ENCODE peak calls at places on chromosomes 5 and 9, in ten cellular contexts. One of them, this sample, is unnamed.

GRCh38 chr5:62600560-62601252 is 22.1 kb downstream of the LRRC70 start:
- DNase-seq in HT1080: no peak
- DNase-seq in CD8-positive, alpha-beta memory T cell: no peak
- DNase-seq in nucleus accumbens: no peak
- DNase-seq in SJSA1: no peak
- DNase-seq in NCI-H2171 treated with DMSO at 0.1 percent for 48 hours: no peak
- DNase-seq in NCI-H446 treated with DMSO at 0.1 percent for 48 hours: no peak
- DNase-seq in WERI-Rb-1: no peak
- DNase-seq in activated T-helper 9 cell treated with anti-CD3 and anti-CD28 coated beads, Interleukin-2, amount 50 U/mL, for 16 hours: no peak
- DNase-seq in endothelial cell of umbilical vein: peak
- DNase-seq in this sample: no peak

GRCh38 chr9:86041331-86041741 is 58.0 kb downstream of the GOLM1 start:
- DNase-seq in NCI-H446 treated with DMSO at 0.1 percent for 48 hours: no peak
- DNase-seq in SJSA1: no peak
- DNase-seq in CD8-positive, alpha-beta memory T cell: no peak
- DNase-seq in HT1080: no peak
- DNase-seq in NCI-H2171 treated with DMSO at 0.1 percent for 48 hours: no peak
- DNase-seq in nucleus accumbens: no peak
- DNase-seq in endothelial cell of umbilical vein: peak
- DNase-seq in activated T-helper 9 cell treated with anti-CD3 and anti-CD28 coated beads, Interleukin-2, amount 50 U/mL, for 16 hours: no peak
- DNase-seq in WERI-Rb-1: no peak
- DNase-seq in this sample: no peak

GRCh38 chr9:135997070-135998012 is 36.2 kb upstream of the UBAC1 start:
- DNase-seq in NCI-H2171 treated with DMSO at 0.1 percent for 48 hours: no peak
- DNase-seq in SJSA1: no peak
- DNase-seq in WERI-Rb-1: no peak
- DNase-seq in activated T-helper 9 cell treated with anti-CD3 and anti-CD28 coated beads, Interleukin-2, amount 50 U/mL, for 16 hours: no peak
- DNase-seq in CD8-positive, alpha-beta memory T cell: no peak
- DNase-seq in endothelial cell of umbilical vein: no peak
- DNase-seq in HT1080: no peak
- DNase-seq in NCI-H446 treated with DMSO at 0.1 percent for 48 hours: no peak
- DNase-seq in nucleus accumbens: no peak
- DNase-seq in this sample: no peak

GRCh38 chr9:33881635-33882034 is 64.7 kb downstream of the UBE2R2 start:
- DNase-seq in SJSA1: no peak
- DNase-seq in endothelial cell of umbilical vein: peak
- DNase-seq in activated T-helper 9 cell treated with anti-CD3 and anti-CD28 coated beads, Interleukin-2, amount 50 U/mL, for 16 hours: no peak
- DNase-seq in CD8-positive, alpha-beta memory T cell: no peak
- DNase-seq in WERI-Rb-1: no peak
- DNase-seq in HT1080: peak
- DNase-seq in NCI-H2171 treated with DMSO at 0.1 percent for 48 hours: no peak
- DNase-seq in NCI-H446 treated with DMSO at 0.1 percent for 48 hours: no peak
- DNase-seq in nucleus accumbens: no peak
- DNase-seq in this sample: no peak

GRCh38 chr9:126830827-126831226 is 26.0 kb downstream of the ZBTB43 start:
- DNase-seq in WERI-Rb-1: no peak
- DNase-seq in NCI-H446 treated with DMSO at 0.1 percent for 48 hours: no peak
- DNase-seq in activated T-helper 9 cell treated with anti-CD3 and anti-CD28 coated beads, Interleukin-2, amount 50 U/mL, for 16 hours: no peak
- DNase-seq in CD8-positive, alpha-beta memory T cell: no peak
- DNase-seq in nucleus accumbens: no peak
- DNase-seq in NCI-H2171 treated with DMSO at 0.1 percent for 48 hours: no peak
- DNase-seq in endothelial cell of umbilical vein: no peak
- DNase-seq in HT1080: no peak
- DNase-seq in SJSA1: no peak
- DNase-seq in this sample: no peak

GRCh38 chr9:126494264-126494663 is 119.5 kb upstream of the LMX1B start:
- DNase-seq in NCI-H2171 treated with DMSO at 0.1 percent for 48 hours: peak
- DNase-seq in WERI-Rb-1: no peak
- DNase-seq in NCI-H446 treated with DMSO at 0.1 percent for 48 hours: no peak
- DNase-seq in SJSA1: no peak
- DNase-seq in HT1080: no peak
- DNase-seq in activated T-helper 9 cell treated with anti-CD3 and anti-CD28 coated beads, Interleukin-2, amount 50 U/mL, for 16 hours: no peak
- DNase-seq in CD8-positive, alpha-beta memory T cell: no peak
- DNase-seq in nucleus accumbens: no peak
- DNase-seq in endothelial cell of umbilical vein: no peak
- DNase-seq in this sample: no peak

GRCh38 chr5:143501176-143501840 is 97.8 kb upstream of the NR3C1 start:
- DNase-seq in NCI-H2171 treated with DMSO at 0.1 percent for 48 hours: no peak
- DNase-seq in endothelial cell of umbilical vein: no peak
- DNase-seq in CD8-positive, alpha-beta memory T cell: no peak
- DNase-seq in WERI-Rb-1: peak
- DNase-seq in HT1080: no peak
- DNase-seq in SJSA1: no peak
- DNase-seq in nucleus accumbens: no peak
- DNase-seq in NCI-H446 treated with DMSO at 0.1 percent for 48 hours: peak
- DNase-seq in activated T-helper 9 cell treated with anti-CD3 and anti-CD28 coated beads, Interleukin-2, amount 50 U/mL, for 16 hours: no peak
- DNase-seq in this sample: no peak

GRCh38 chr9:137192448-137192780 is 3.9 kb downstream of the SSNA1 start:
- DNase-seq in endothelial cell of umbilical vein: no peak
- DNase-seq in NCI-H2171 treated with DMSO at 0.1 percent for 48 hours: no peak
- DNase-seq in WERI-Rb-1: no peak
- DNase-seq in activated T-helper 9 cell treated with anti-CD3 and anti-CD28 coated beads, Interleukin-2, amount 50 U/mL, for 16 hours: no peak
- DNase-seq in SJSA1: no peak
- DNase-seq in NCI-H446 treated with DMSO at 0.1 percent for 48 hours: no peak
- DNase-seq in CD8-positive, alpha-beta memory T cell: no peak
- DNase-seq in HT1080: no peak
- DNase-seq in nucleus accumbens: no peak
- DNase-seq in this sample: no peak

GRCh38 chr5:80127037-80127642 is 92.0 kb downstream of the THBS4 start:
- DNase-seq in nucleus accumbens: no peak
- DNase-seq in activated T-helper 9 cell treated with anti-CD3 and anti-CD28 coated beads, Interleukin-2, amount 50 U/mL, for 16 hours: no peak
- DNase-seq in WERI-Rb-1: no peak
- DNase-seq in CD8-positive, alpha-beta memory T cell: no peak
- DNase-seq in NCI-H446 treated with DMSO at 0.1 percent for 48 hours: no peak
- DNase-seq in SJSA1: no peak
- DNase-seq in NCI-H2171 treated with DMSO at 0.1 percent for 48 hours: no peak
- DNase-seq in endothelial cell of umbilical vein: no peak
- DNase-seq in HT1080: peak
- DNase-seq in this sample: no peak

GRCh38 chr5:159456722-159457462 is 126.6 kb upstream of the IL12B start:
- DNase-seq in CD8-positive, alpha-beta memory T cell: no peak
- DNase-seq in activated T-helper 9 cell treated with anti-CD3 and anti-CD28 coated beads, Interleukin-2, amount 50 U/mL, for 16 hours: peak
- DNase-seq in NCI-H446 treated with DMSO at 0.1 percent for 48 hours: no peak
- DNase-seq in HT1080: peak
- DNase-seq in endothelial cell of umbilical vein: no peak
- DNase-seq in WERI-Rb-1: no peak
- DNase-seq in nucleus accumbens: no peak
- DNase-seq in SJSA1: peak
- DNase-seq in NCI-H2171 treated with DMSO at 0.1 percent for 48 hours: no peak
- DNase-seq in this sample: no peak

GRCh38 chr5:10788358-10788757 is 27.3 kb upstream of the DAP start:
- DNase-seq in endothelial cell of umbilical vein: no peak
- DNase-seq in CD8-positive, alpha-beta memory T cell: no peak
- DNase-seq in HT1080: no peak
- DNase-seq in SJSA1: no peak
- DNase-seq in WERI-Rb-1: no peak
- DNase-seq in nucleus accumbens: no peak
- DNase-seq in NCI-H446 treated with DMSO at 0.1 percent for 48 hours: no peak
- DNase-seq in NCI-H2171 treated with DMSO at 0.1 percent for 48 hours: no peak
- DNase-seq in activated T-helper 9 cell treated with anti-CD3 and anti-CD28 coated beads, Interleukin-2, amount 50 U/mL, for 16 hours: no peak
- DNase-seq in this sample: no peak

GRCh38 chr9:125261501-125262216 is at the start of gene GAPVD1:
- DNase-seq in HT1080: peak
- DNase-seq in endothelial cell of umbilical vein: peak
- DNase-seq in CD8-positive, alpha-beta memory T cell: peak
- DNase-seq in SJSA1: peak
- DNase-seq in NCI-H2171 treated with DMSO at 0.1 percent for 48 hours: peak
- DNase-seq in NCI-H446 treated with DMSO at 0.1 percent for 48 hours: peak
- DNase-seq in nucleus accumbens: peak
- DNase-seq in WERI-Rb-1: peak
- DNase-seq in activated T-helper 9 cell treated with anti-CD3 and anti-CD28 coated beads, Interleukin-2, amount 50 U/mL, for 16 hours: peak
- DNase-seq in this sample: peak

GRCh38 chr9:123710299-123710698 is 219.6 kb downstream of the DENND1A start:
- DNase-seq in NCI-H446 treated with DMSO at 0.1 percent for 48 hours: no peak
- DNase-seq in WERI-Rb-1: no peak
- DNase-seq in NCI-H2171 treated with DMSO at 0.1 percent for 48 hours: no peak
- DNase-seq in SJSA1: peak
- DNase-seq in activated T-helper 9 cell treated with anti-CD3 and anti-CD28 coated beads, Interleukin-2, amount 50 U/mL, for 16 hours: no peak
- DNase-seq in nucleus accumbens: no peak
- DNase-seq in CD8-positive, alpha-beta memory T cell: no peak
- DNase-seq in endothelial cell of umbilical vein: no peak
- DNase-seq in HT1080: peak
- DNase-seq in this sample: no peak

GRCh38 chr9:81754245-81754644 is 64.9 kb upstream of the TLE1 start:
- DNase-seq in nucleus accumbens: no peak
- DNase-seq in SJSA1: no peak
- DNase-seq in NCI-H446 treated with DMSO at 0.1 percent for 48 hours: no peak
- DNase-seq in activated T-helper 9 cell treated with anti-CD3 and anti-CD28 coated beads, Interleukin-2, amount 50 U/mL, for 16 hours: no peak
- DNase-seq in WERI-Rb-1: no peak
- DNase-seq in CD8-positive, alpha-beta memory T cell: no peak
- DNase-seq in NCI-H2171 treated with DMSO at 0.1 percent for 48 hours: no peak
- DNase-seq in endothelial cell of umbilical vein: no peak
- DNase-seq in HT1080: no peak
- DNase-seq in this sample: no peak

GRCh38 chr5:56588636-56589485 is 226.5 kb upstream of the MAP3K1 start:
- DNase-seq in CD8-positive, alpha-beta memory T cell: peak
- DNase-seq in NCI-H446 treated with DMSO at 0.1 percent for 48 hours: no peak
- DNase-seq in HT1080: no peak
- DNase-seq in WERI-Rb-1: no peak
- DNase-seq in NCI-H2171 treated with DMSO at 0.1 percent for 48 hours: no peak
- DNase-seq in SJSA1: no peak
- DNase-seq in nucleus accumbens: no peak
- DNase-seq in endothelial cell of umbilical vein: no peak
- DNase-seq in activated T-helper 9 cell treated with anti-CD3 and anti-CD28 coated beads, Interleukin-2, amount 50 U/mL, for 16 hours: peak
- DNase-seq in this sample: no peak

GRCh38 chr9:136665111-136665703 is 2.5 kb downstream of the EGFL7 start:
- DNase-seq in activated T-helper 9 cell treated with anti-CD3 and anti-CD28 coated beads, Interleukin-2, amount 50 U/mL, for 16 hours: no peak
- DNase-seq in NCI-H2171 treated with DMSO at 0.1 percent for 48 hours: no peak
- DNase-seq in HT1080: no peak
- DNase-seq in SJSA1: no peak
- DNase-seq in nucleus accumbens: no peak
- DNase-seq in WERI-Rb-1: peak
- DNase-seq in endothelial cell of umbilical vein: peak
- DNase-seq in CD8-positive, alpha-beta memory T cell: no peak
- DNase-seq in NCI-H446 treated with DMSO at 0.1 percent for 48 hours: no peak
- DNase-seq in this sample: peak

GRCh38 chr9:131960311-131960710 is 119.4 kb downstream of the MED27 start:
- DNase-seq in HT1080: peak
- DNase-seq in nucleus accumbens: no peak
- DNase-seq in endothelial cell of umbilical vein: no peak
- DNase-seq in NCI-H446 treated with DMSO at 0.1 percent for 48 hours: no peak
- DNase-seq in activated T-helper 9 cell treated with anti-CD3 and anti-CD28 coated beads, Interleukin-2, amount 50 U/mL, for 16 hours: no peak
- DNase-seq in WERI-Rb-1: no peak
- DNase-seq in CD8-positive, alpha-beta memory T cell: no peak
- DNase-seq in SJSA1: no peak
- DNase-seq in NCI-H2171 treated with DMSO at 0.1 percent for 48 hours: peak
- DNase-seq in this sample: peak

GRCh38 chr5:149285153-149285552 is 13.5 kb downstream of the AFAP1L1 start:
- DNase-seq in SJSA1: no peak
- DNase-seq in HT1080: no peak
- DNase-seq in NCI-H2171 treated with DMSO at 0.1 percent for 48 hours: no peak
- DNase-seq in activated T-helper 9 cell treated with anti-CD3 and anti-CD28 coated beads, Interleukin-2, amount 50 U/mL, for 16 hours: no peak
- DNase-seq in CD8-positive, alpha-beta memory T cell: no peak
- DNase-seq in WERI-Rb-1: no peak
- DNase-seq in NCI-H446 treated with DMSO at 0.1 percent for 48 hours: no peak
- DNase-seq in nucleus accumbens: no peak
- DNase-seq in endothelial cell of umbilical vein: no peak
- DNase-seq in this sample: no peak

GRCh38 chr9:78539904-78540303 is 243.0 kb downstream of the PSAT1 start:
- DNase-seq in HT1080: peak
- DNase-seq in activated T-helper 9 cell treated with anti-CD3 and anti-CD28 coated beads, Interleukin-2, amount 50 U/mL, for 16 hours: no peak
- DNase-seq in CD8-positive, alpha-beta memory T cell: no peak
- DNase-seq in NCI-H2171 treated with DMSO at 0.1 percent for 48 hours: no peak
- DNase-seq in NCI-H446 treated with DMSO at 0.1 percent for 48 hours: no peak
- DNase-seq in endothelial cell of umbilical vein: no peak
- DNase-seq in nucleus accumbens: no peak
- DNase-seq in SJSA1: peak
- DNase-seq in WERI-Rb-1: no peak
- DNase-seq in this sample: no peak

GRCh38 chr5:128535225-128535624 is 2.8 kb downstream of the FBN2 start:
- DNase-seq in NCI-H2171 treated with DMSO at 0.1 percent for 48 hours: no peak
- DNase-seq in CD8-positive, alpha-beta memory T cell: no peak
- DNase-seq in endothelial cell of umbilical vein: no peak
- DNase-seq in activated T-helper 9 cell treated with anti-CD3 and anti-CD28 coated beads, Interleukin-2, amount 50 U/mL, for 16 hours: no peak
- DNase-seq in nucleus accumbens: no peak
- DNase-seq in WERI-Rb-1: no peak
- DNase-seq in SJSA1: no peak
- DNase-seq in HT1080: no peak
- DNase-seq in NCI-H446 treated with DMSO at 0.1 percent for 48 hours: no peak
- DNase-seq in this sample: no peak

GRCh38 chr9:100601216-100601615 is 23.3 kb downstream of the CAVIN4 start:
- DNase-seq in endothelial cell of umbilical vein: peak
- DNase-seq in CD8-positive, alpha-beta memory T cell: no peak
- DNase-seq in WERI-Rb-1: peak
- DNase-seq in activated T-helper 9 cell treated with anti-CD3 and anti-CD28 coated beads, Interleukin-2, amount 50 U/mL, for 16 hours: no peak
- DNase-seq in nucleus accumbens: no peak
- DNase-seq in SJSA1: peak
- DNase-seq in NCI-H446 treated with DMSO at 0.1 percent for 48 hours: peak
- DNase-seq in HT1080: peak
- DNase-seq in NCI-H2171 treated with DMSO at 0.1 percent for 48 hours: peak
- DNase-seq in this sample: peak

GRCh38 chr9:91131433-91131839 is 230.3 kb downstream of the AUH start:
- DNase-seq in WERI-Rb-1: no peak
- DNase-seq in activated T-helper 9 cell treated with anti-CD3 and anti-CD28 coated beads, Interleukin-2, amount 50 U/mL, for 16 hours: peak
- DNase-seq in SJSA1: peak
- DNase-seq in nucleus accumbens: no peak
- DNase-seq in NCI-H446 treated with DMSO at 0.1 percent for 48 hours: no peak
- DNase-seq in endothelial cell of umbilical vein: peak
- DNase-seq in HT1080: peak
- DNase-seq in CD8-positive, alpha-beta memory T cell: peak
- DNase-seq in NCI-H2171 treated with DMSO at 0.1 percent for 48 hours: no peak
- DNase-seq in this sample: no peak

GRCh38 chr5:122120957-122121356 is 8.4 kb upstream of the ZNF474 start:
- DNase-seq in NCI-H446 treated with DMSO at 0.1 percent for 48 hours: no peak
- DNase-seq in HT1080: peak
- DNase-seq in endothelial cell of umbilical vein: no peak
- DNase-seq in activated T-helper 9 cell treated with anti-CD3 and anti-CD28 coated beads, Interleukin-2, amount 50 U/mL, for 16 hours: no peak
- DNase-seq in WERI-Rb-1: no peak
- DNase-seq in SJSA1: no peak
- DNase-seq in CD8-positive, alpha-beta memory T cell: no peak
- DNase-seq in nucleus accumbens: no peak
- DNase-seq in NCI-H2171 treated with DMSO at 0.1 percent for 48 hours: no peak
- DNase-seq in this sample: no peak

GRCh38 chr5:537098-537497 is 12.8 kb upstream of the SLC9A3 start:
- DNase-seq in SJSA1: no peak
- DNase-seq in nucleus accumbens: no peak
- DNase-seq in endothelial cell of umbilical vein: no peak
- DNase-seq in NCI-H446 treated with DMSO at 0.1 percent for 48 hours: no peak
- DNase-seq in WERI-Rb-1: no peak
- DNase-seq in activated T-helper 9 cell treated with anti-CD3 and anti-CD28 coated beads, Interleukin-2, amount 50 U/mL, for 16 hours: no peak
- DNase-seq in CD8-positive, alpha-beta memory T cell: no peak
- DNase-seq in HT1080: no peak
- DNase-seq in NCI-H2171 treated with DMSO at 0.1 percent for 48 hours: no peak
- DNase-seq in this sample: no peak

GRCh38 chr9:137313326-137313920 is 11.4 kb upstream of the NRARP start:
- DNase-seq in NCI-H2171 treated with DMSO at 0.1 percent for 48 hours: no peak
- DNase-seq in nucleus accumbens: no peak
- DNase-seq in WERI-Rb-1: no peak
- DNase-seq in CD8-positive, alpha-beta memory T cell: no peak
- DNase-seq in endothelial cell of umbilical vein: no peak
- DNase-seq in SJSA1: no peak
- DNase-seq in HT1080: no peak
- DNase-seq in activated T-helper 9 cell treated with anti-CD3 and anti-CD28 coated beads, Interleukin-2, amount 50 U/mL, for 16 hours: no peak
- DNase-seq in NCI-H446 treated with DMSO at 0.1 percent for 48 hours: no peak
- DNase-seq in this sample: no peak

GRCh38 chr9:37951671-37952579 is 48.0 kb upstream of the SLC25A51 start:
- DNase-seq in nucleus accumbens: no peak
- DNase-seq in endothelial cell of umbilical vein: no peak
- DNase-seq in WERI-Rb-1: no peak
- DNase-seq in activated T-helper 9 cell treated with anti-CD3 and anti-CD28 coated beads, Interleukin-2, amount 50 U/mL, for 16 hours: no peak
- DNase-seq in NCI-H446 treated with DMSO at 0.1 percent for 48 hours: no peak
- DNase-seq in HT1080: no peak
- DNase-seq in NCI-H2171 treated with DMSO at 0.1 percent for 48 hours: no peak
- DNase-seq in SJSA1: no peak
- DNase-seq in CD8-positive, alpha-beta memory T cell: no peak
- DNase-seq in this sample: no peak

GRCh38 chr5:75668988-75669760 is 48.1 kb downstream of the POC5 start:
- DNase-seq in HT1080: peak
- DNase-seq in SJSA1: peak
- DNase-seq in WERI-Rb-1: no peak
- DNase-seq in nucleus accumbens: no peak
- DNase-seq in activated T-helper 9 cell treated with anti-CD3 and anti-CD28 coated beads, Interleukin-2, amount 50 U/mL, for 16 hours: peak
- DNase-seq in NCI-H2171 treated with DMSO at 0.1 percent for 48 hours: peak
- DNase-seq in endothelial cell of umbilical vein: peak
- DNase-seq in CD8-positive, alpha-beta memory T cell: peak
- DNase-seq in NCI-H446 treated with DMSO at 0.1 percent for 48 hours: no peak
- DNase-seq in this sample: peak

GRCh38 chr9:93684161-93684765 is 107.9 kb downstream of the PHF2 start:
- DNase-seq in activated T-helper 9 cell treated with anti-CD3 and anti-CD28 coated beads, Interleukin-2, amount 50 U/mL, for 16 hours: no peak
- DNase-seq in endothelial cell of umbilical vein: no peak
- DNase-seq in NCI-H446 treated with DMSO at 0.1 percent for 48 hours: no peak
- DNase-seq in HT1080: no peak
- DNase-seq in NCI-H2171 treated with DMSO at 0.1 percent for 48 hours: no peak
- DNase-seq in nucleus accumbens: no peak
- DNase-seq in SJSA1: no peak
- DNase-seq in CD8-positive, alpha-beta memory T cell: no peak
- DNase-seq in WERI-Rb-1: no peak
- DNase-seq in this sample: no peak

This sample was measured in NCI-H524.